ENCODE peak calls at places on chromosomes 3 and 15, in four cellular contexts. D is heart left ventricle, G is HFF-Myc, W is foreskin fibroblast. Y is an unnamed sample.

GRCh38 chr15:56254270-56254669 is 10.6 kb upstream of the RFX7 start:
- DNase-seq in D (no peak), G (no peak), W (no peak), Y (no peak)

GRCh38 chr3:8712871-8713360 is 20.7 kb upstream of the CAV3 start:
- DNase-seq in G (peak), D (no peak), W (no peak), Y (no peak)

GRCh38 chr3:150177673-150178378 is 207.1 kb upstream of the PFN2 start:
- DNase-seq in D (no peak), G (peak), W (peak), Y (no peak)

GRCh38 chr3:108013141-108014055 is 77.4 kb downstream of the CD47 start:
- DNase-seq in D (no peak), G (no peak), W (no peak), Y (no peak)

GRCh38 chr15:73799466-73799865 is 46.3 kb upstream of the INSYN1 start:
- DNase-seq in G (no peak), W (no peak), D (no peak), Y (no peak)

GRCh38 chr3:13173186-13173585 is 100.0 kb upstream of the IQSEC1 start:
- DNase-seq in G (no peak), D (peak), W (no peak), Y (peak)

GRCh38 chr3:71771884-71772283 is 13.1 kb downstream of the PROK2 start:
- DNase-seq in G (no peak), W (no peak), D (no peak), Y (no peak)

GRCh38 chr3:10505050-10505790 is at the start of gene ATP2B2:
- DNase-seq in G (no peak), D (no peak), W (no peak), Y (no peak)

GRCh38 chr3:65914740-65915366 is 123.9 kb downstream of the MAGI1 start:
- DNase-seq in G (no peak), W (no peak), D (no peak), Y (no peak)

GRCh38 chr3:72177075-72178050 is 392.4 kb upstream of the PROK2 start:
- DNase-seq in G (no peak), W (no peak), D (peak), Y (peak)

GRCh38 chr15:68307131-68307928 is 29.8 kb downstream of the FEM1B start:
- DNase-seq in D (peak), G (no peak), W (no peak), Y (peak)

GRCh38 chr3:195209836-195210551 is 61.0 kb downstream of the XXYLT1 start:
- DNase-seq in D (peak), G (peak), W (peak), Y (no peak)

GRCh38 chr15:67707520-67708283 is 117.6 kb upstream of the SKOR1 start:
- DNase-seq in D (no peak), G (no peak), W (no peak), Y (no peak)

GRCh38 chr3:53242642-53243041 is 13.2 kb downstream of the TKT start:
- DNase-seq in D (no peak), G (no peak), W (no peak), Y (peak)

GRCh38 chr15:66646799-66647198 is 55.2 kb upstream of the SMAD6 start:
- DNase-seq in G (no peak), D (no peak), W (no peak), Y (no peak)

GRCh38 chr3:170410428-170411029 is 8.1 kb upstream of the CLDN11 start:
- DNase-seq in D (no peak), W (no peak), G (no peak), Y (no peak)

GRCh38 chr15:73630796-73631471 is 2.3 kb downstream of the NPTN start:
- DNase-seq in G (no peak), W (no peak), D (no peak), Y (no peak)

GRCh38 chr3:29282431-29283296 is 1.8 kb downstream of the RBMS3 start:
- DNase-seq in W (peak), G (no peak), D (no peak), Y (no peak)

GRCh38 chr15:100721758-100722550 is 119.6 kb downstream of the ASB7 start:
- DNase-seq in G (peak), W (peak), D (peak), Y (peak)

GRCh38 chr3:128217702-128218475 is 64.6 kb downstream of the EEFSEC start:
- DNase-seq in G (no peak), D (no peak), W (no peak), Y (no peak)

GRCh38 chr3:194781617-194782016 is 95.9 kb downstream of the FAM43A start:
- DNase-seq in W (no peak), D (no peak), G (no peak), Y (no peak)

GRCh38 chr3:7547826-7548225 is 686.9 kb downstream of the GRM7 start:
- DNase-seq in D (no peak), W (no peak), G (no peak), Y (no peak)

GRCh38 chr15:48427479-48427878 is 96.2 kb downstream of the DUT start:
- DNase-seq in W (no peak), G (no peak), D (no peak), Y (no peak)

GRCh38 chr15:90902656-90902995 is 476 bp upstream of the MAN2A2 start:
- DNase-seq in D (no peak), W (no peak), G (no peak), Y (no peak)

GRCh38 chr15:58438956-58439355 is 7.2 kb downstream of the LIPC start:
- DNase-seq in W (no peak), D (peak), G (no peak), Y (no peak)

GRCh38 chr15:43127752-43128151 is 5.6 kb upstream of the TMEM62 start:
- DNase-seq in G (no peak), D (no peak), W (no peak), Y (no peak)

GRCh38 chr15:48170981-48171380 is 7.1 kb downstream of the MYEF2 start:
- DNase-seq in G (no peak), D (no peak), W (no peak), Y (no peak)

GRCh38 chr3:50078091-50078490 is 10.6 kb upstream of the RBM5 start:
- DNase-seq in G (no peak), W (no peak), D (no peak), Y (no peak)

GRCh38 chr15:101308604-101309435 is 13.8 kb upstream of the SNRPA1 start:
- DNase-seq in G (no peak), W (no peak), D (no peak), Y (no peak)

DNA sequence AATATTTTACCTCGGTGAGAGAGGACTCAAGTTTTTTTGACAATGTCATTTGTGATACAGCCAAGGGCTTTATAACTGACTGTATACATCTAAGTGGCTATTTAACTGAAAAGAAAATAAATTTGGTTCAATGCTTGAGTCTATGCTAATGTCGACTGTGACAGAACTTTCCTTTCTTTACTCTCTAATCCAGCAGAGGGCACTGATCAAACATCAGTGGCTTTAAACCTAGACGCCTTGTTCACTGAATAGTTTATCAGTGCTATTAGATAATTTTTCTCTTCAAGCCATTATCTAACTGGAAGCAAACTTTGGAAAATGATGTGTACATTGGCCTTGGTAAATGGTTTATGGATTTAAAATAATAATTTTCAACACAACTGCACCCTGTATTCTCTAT is 285.1 kb downstream of the CHL1 start:
- DNase-seq in W (no peak), G (no peak), D (no peak), Y (no peak)
- TF ChIP-seq CTCF in W (no peak), G (no peak), D (no peak), Y (no peak)

GRCh38 chr3:52198643-52199608 is 966 bp downstream of the ALAS1 start:
- DNase-seq in D (no peak), G (no peak), W (no peak), Y (no peak)
- TF ChIP-seq CTCF in D (no peak), G (no peak), W (no peak), Y (no peak)

DNA sequence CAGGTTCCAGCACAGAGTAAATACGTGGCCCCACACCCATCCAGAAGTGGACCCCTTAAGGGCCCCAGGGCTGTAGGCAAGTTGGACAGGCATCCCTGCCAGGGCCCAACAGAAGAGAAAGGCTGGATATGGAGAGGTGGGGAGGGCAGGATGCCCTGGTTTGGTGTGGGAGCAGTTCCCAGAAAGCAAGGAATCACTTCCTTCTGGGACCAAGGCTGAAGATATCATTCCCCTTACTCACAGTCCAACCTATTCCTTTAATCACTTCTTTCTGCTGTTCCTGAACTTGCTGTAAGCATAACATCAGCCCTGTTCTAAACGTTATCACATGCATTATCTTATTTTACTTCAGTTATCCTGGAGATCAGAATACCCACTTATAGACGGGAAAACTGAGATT is 6.1 kb upstream of the MESP2 start:
- DNase-seq in W (peak), D (no peak), G (no peak), Y (peak)
- TF ChIP-seq CTCF in W (no peak), D (no peak), G (no peak), Y (no peak)

GRCh38 chr15:39602143-39602542 is 21.3 kb downstream of the THBS1 start:
- DNase-seq in W (no peak), D (no peak), G (no peak), Y (no peak)
- TF ChIP-seq CTCF in W (peak), D (no peak), G (peak), Y (no peak)

DNA sequence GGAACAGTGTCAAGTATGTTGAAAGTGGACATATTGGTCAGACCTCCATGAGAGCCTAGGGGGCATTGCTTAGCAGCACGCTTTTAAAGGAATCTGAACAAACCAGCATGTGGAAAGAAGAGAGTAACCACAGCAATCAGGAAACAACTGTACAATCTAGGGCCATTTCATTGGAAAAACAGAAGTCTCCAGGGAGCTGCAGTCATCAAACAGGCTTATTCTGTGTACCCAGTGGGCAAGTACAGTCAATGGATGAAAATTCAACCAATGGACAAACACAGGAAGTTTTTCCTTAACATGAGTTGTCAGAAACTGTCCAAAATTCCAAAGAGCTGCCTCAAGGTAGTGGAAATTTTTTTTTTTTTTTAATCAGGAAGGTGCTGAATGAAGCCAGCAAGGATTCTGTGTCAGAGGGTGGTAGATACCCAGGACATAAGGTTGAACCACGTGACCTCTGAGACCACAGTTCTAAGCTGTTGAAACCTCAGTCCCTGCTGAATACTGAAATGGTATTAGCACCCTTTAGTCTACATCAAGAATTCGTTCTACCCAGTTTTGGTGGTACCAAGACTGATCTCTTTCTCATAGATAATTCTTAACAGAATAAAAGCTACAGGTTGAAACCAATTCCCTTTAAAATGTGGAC is 4.4 kb upstream of the DLG1 start:
- DNase-seq in W (peak), G (no peak), D (no peak), Y (no peak)
- TF ChIP-seq CTCF in W (no peak), G (no peak), D (no peak), Y (no peak)

DNA sequence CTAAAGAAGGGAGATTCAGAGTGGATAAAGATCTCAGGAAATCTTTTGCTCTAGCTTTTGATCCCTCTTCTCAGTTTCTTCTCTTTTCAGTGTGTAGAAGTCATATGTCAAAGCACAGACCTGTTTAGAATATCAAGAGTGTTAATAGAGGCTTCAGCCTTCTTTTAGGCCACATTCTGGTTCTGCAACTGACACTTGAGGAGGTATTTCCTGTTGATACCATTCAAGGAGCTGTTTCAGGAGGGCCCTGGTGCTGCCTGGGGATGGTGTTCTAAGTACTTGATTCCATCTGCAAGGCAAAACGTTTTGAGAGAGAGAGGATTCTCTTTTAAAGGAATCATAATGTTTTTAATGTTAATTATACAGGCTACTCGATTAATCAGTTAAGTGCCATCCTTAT is 313.7 kb downstream of the PTPRG start:
- DNase-seq in D (no peak), G (no peak), W (peak), Y (no peak)
- TF ChIP-seq CTCF in D (no peak), G (no peak), W (no peak), Y (no peak)

GRCh38 chr15:29854413-29854812 is 32.1 kb upstream of the TJP1 start:
- DNase-seq in W (no peak), D (no peak), G (no peak), Y (no peak)
- TF ChIP-seq CTCF in W (no peak), D (no peak), G (no peak), Y (no peak)

DNA sequence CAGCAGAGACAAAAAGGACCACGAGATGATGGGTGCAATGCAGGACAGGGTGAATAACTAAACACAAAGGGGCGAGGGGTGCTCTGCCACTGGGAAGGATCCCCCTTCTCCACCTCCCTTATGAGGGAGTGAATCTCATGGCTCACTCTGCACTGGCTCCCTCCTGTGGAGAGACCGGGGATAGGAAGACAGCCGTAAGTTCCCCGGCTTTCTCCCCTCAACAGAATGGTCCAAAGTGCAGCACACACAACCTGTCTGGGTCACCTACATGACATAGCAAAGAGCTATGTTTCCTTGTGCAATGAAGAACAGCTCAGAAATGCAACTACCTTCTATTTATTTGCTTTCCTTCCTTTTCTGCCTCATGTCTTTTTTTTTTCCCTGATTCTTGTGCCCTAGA is 7.8 kb upstream of the ACSBG1 start:
- DNase-seq in D (no peak), G (no peak), W (no peak), Y (no peak)
- TF ChIP-seq CTCF in D (no peak), G (peak), W (peak), Y (no peak)